ENCODE peak calls at places on chromosomes 2 and 18, in four cellular contexts. T, V, O and E are unnamed samples.
A peak's percentile ranks its signal among the peaks of the same experiment; 100 is the strongest.

GRCh38 chr18:21526463-21526862 is 74.0 kb downstream of the ESCO1 start:
- DNase-seq in V (no peak), T (no peak), O (no peak), E (no peak)

GRCh38 chr18:41113885-41114482 is 841.0 kb upstream of the PIK3C3 start:
- DNase-seq in O (peak; percentile 93), V (no peak), T (peak; percentile 70), E (no peak)

GRCh38 chr2:208213508-208214120 is 23.8 kb upstream of the C2orf80 start:
- DNase-seq in T (no peak), O (no peak), V (no peak), E (no peak)

GRCh38 chr2:142863485-142863921 is 14.0 kb upstream of the KYNU start:
- DNase-seq in V (no peak), T (no peak), O (no peak), E (peak; percentile 17)

GRCh38 chr18:74244554-74244953 is 47.2 kb downstream of the CYB5A start:
- DNase-seq in T (no peak), V (no peak), O (no peak), E (no peak)

GRCh38 chr2:158893057-158893456 is 75.4 kb upstream of the TANC1 start:
- DNase-seq in O (peak; percentile 51), V (peak; percentile 87), T (peak; percentile 24), E (no peak)

GRCh38 chr2:60595953-60596352 is 42.5 kb upstream of the BCL11A start:
- DNase-seq in V (no peak), O (no peak), T (no peak), E (no peak)

GRCh38 chr2:159026170-159026569 is 57.7 kb downstream of the TANC1 start:
- DNase-seq in O (no peak), V (no peak), T (no peak), E (no peak)

GRCh38 chr2:88841224-88841929 is 149.9 kb downstream of the RPIA start:
- DNase-seq in O (no peak), T (no peak), V (no peak), E (no peak)

GRCh38 chr2:65320042-65320711 is 92.5 kb downstream of the ACTR2 start:
- DNase-seq in O (peak; percentile 84), T (peak; percentile 62), V (peak; percentile 85), E (peak; percentile 98)

GRCh38 chr2:85344356-85344954 is 9.9 kb downstream of the RETSAT start:
- DNase-seq in O (no peak), V (no peak), T (no peak), E (no peak)

GRCh38 chr2:66362651-66363050 is 72.3 kb upstream of the MEIS1 start:
- DNase-seq in T (no peak), V (no peak), O (no peak), E (no peak)

GRCh38 chr18:23605941-23606340 is 19.6 kb upstream of the NPC1 start:
- DNase-seq in T (no peak), V (no peak), O (no peak), E (no peak)

GRCh38 chr2:233711312-233712008 is 1.2 kb upstream of the UGT1A5 start:
- DNase-seq in T (peak; percentile 41), O (peak; percentile 91), V (peak; percentile 73), E (peak; percentile 68)

GRCh38 chr2:196079052-196079451 is 10.4 kb upstream of the DNAH7 start:
- DNase-seq in T (no peak), V (no peak), O (no peak), E (peak; percentile 27)

GRCh38 chr2:152309352-152310214 is 25.4 kb upstream of the FMNL2 start:
- DNase-seq in O (no peak), V (no peak), T (no peak), E (no peak)

GRCh38 chr2:169768262-169768995 is 30.2 kb upstream of the SSB start:
- DNase-seq in V (no peak), O (no peak), T (no peak), E (no peak)

GRCh38 chr2:100178085-100178788 is 35.8 kb upstream of the AFF3 start:
- DNase-seq in V (peak; percentile 52), O (peak; percentile 60), T (no peak), E (no peak)
- TF ChIP-seq CTCF in V (peak; percentile 16), O (peak; percentile 38), T (peak; percentile 38), E (peak; percentile 66)

GRCh38 chr2:191569025-191569424 is 108.9 kb upstream of the NABP1 start:
- DNase-seq in O (no peak), V (no peak), T (no peak), E (no peak)

GRCh38 chr2:191573216-191573615 is 104.7 kb upstream of the NABP1 start:
- DNase-seq in O (no peak), T (no peak), V (no peak), E (no peak)

GRCh38 chr2:191574232-191574631 is 103.7 kb upstream of the NABP1 start:
- DNase-seq in T (no peak), O (no peak), V (peak; percentile 14), E (no peak)

GRCh38 chr2:191572319-191572718 is 105.6 kb upstream of the NABP1 start:
- DNase-seq in V (no peak), O (no peak), T (no peak), E (no peak)

GRCh38 chr2:191571163-191571769 is 106.7 kb upstream of the NABP1 start:
- DNase-seq in T (peak; percentile 20), V (peak; percentile 44), O (peak; percentile 84), E (peak; percentile 64)
- TF ChIP-seq CTCF in T (peak; percentile 23), V (peak; percentile 70), O (peak; percentile 37), E (peak; percentile 73)

GRCh38 chr18:34947711-34948125 is 93.5 kb upstream of the MAPRE2 start:
- DNase-seq in V (no peak), O (peak; percentile 61), T (no peak), E (peak; percentile 39)
- TF ChIP-seq CTCF in V (no peak), O (no peak), T (no peak), E (no peak)

GRCh38 chr2:124325667-124326425 is 300.8 kb downstream of the CNTNAP5 start:
- DNase-seq in T (no peak), O (peak; percentile 22), V (no peak), E (no peak)
- TF ChIP-seq CTCF in T (no peak), O (peak; percentile 42), V (no peak), E (peak; percentile 20)

GRCh38 chr2:226198956-226199355 is 600.7 kb downstream of the IRS1 start:
- DNase-seq in O (no peak), V (no peak), T (no peak), E (no peak)

GRCh38 chr2:226199555-226199954 is 600.1 kb downstream of the IRS1 start:
- DNase-seq in O (no peak), V (no peak), T (no peak), E (no peak)
- TF ChIP-seq CTCF in O (no peak), V (no peak), T (no peak), E (no peak)

GRCh38 chr2:25712455-25712854 is 39.1 kb upstream of the DTNB start:
- DNase-seq in O (no peak), T (no peak), V (no peak), E (no peak)

GRCh38 chr2:25709349-25709748 is 36.0 kb upstream of the DTNB start:
- DNase-seq in V (no peak), O (no peak), T (no peak), E (no peak)

GRCh38 chr2:25710750-25711149 is 37.4 kb upstream of the DTNB start:
- DNase-seq in T (no peak), V (no peak), O (no peak), E (no peak)

GRCh38 chr2:25711641-25712369 is 38.4 kb upstream of the DTNB start:
- DNase-seq in T (no peak), V (no peak), O (no peak), E (no peak)

DNA sequence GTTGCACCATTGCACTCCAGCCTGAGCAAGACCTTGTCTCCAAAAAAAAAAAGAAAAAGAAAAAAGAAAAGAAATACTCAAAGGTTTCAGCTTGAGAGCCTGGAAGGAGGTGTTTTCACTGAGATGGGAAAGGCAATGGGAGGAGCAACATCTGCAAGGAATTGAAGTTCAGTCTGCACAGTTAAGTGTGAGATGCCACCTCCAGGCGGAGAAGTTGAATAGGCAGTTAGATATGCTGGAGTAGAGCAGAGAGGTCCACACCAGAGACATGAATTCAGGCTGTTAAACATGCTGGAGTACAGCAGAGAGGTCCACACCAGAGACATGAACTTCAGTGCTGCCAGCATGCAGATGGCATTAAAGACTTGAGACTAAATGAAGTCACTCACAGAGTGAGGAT is 41.4 kb upstream of the DTNB start:
- DNase-seq in T (no peak), V (no peak), O (peak; percentile 19), E (peak; percentile 23)
- TF ChIP-seq CTCF in T (no peak), V (no peak), O (no peak), E (no peak)